ENCODE peak calls at places on chromosome 21, in six cellular contexts. One of them, this sample, is unnamed.

GRCh38 chr21:46393941-46394818 is 64.5 kb upstream of the DIP2A start:
- DNase-seq in RWPE2: no peak
- DNase-seq in tibial artery: no peak
- DNase-seq in Karpas-422: no peak
- DNase-seq in aorta: peak; percentile 50
- DNase-seq in right lobe of liver: peak; percentile 49
- DNase-seq in this sample: no peak

GRCh38 chr21:35579520-35580293 is 480.6 kb downstream of the SETD4 start:
- DNase-seq in Karpas-422: no peak
- DNase-seq in aorta: no peak
- DNase-seq in tibial artery: no peak
- DNase-seq in RWPE2: no peak
- DNase-seq in right lobe of liver: no peak
- DNase-seq in this sample: no peak

GRCh38 chr21:35291963-35292627 is 243.0 kb upstream of the RUNX1 start:
- DNase-seq in tibial artery: no peak
- DNase-seq in RWPE2: no peak
- DNase-seq in Karpas-422: no peak
- DNase-seq in right lobe of liver: no peak
- DNase-seq in aorta: no peak
- DNase-seq in this sample: no peak

GRCh38 chr21:31092867-31093266 is 54.6 kb upstream of the KRTAP19-8 start:
- DNase-seq in right lobe of liver: no peak
- DNase-seq in aorta: no peak
- DNase-seq in tibial artery: no peak
- DNase-seq in RWPE2: no peak
- DNase-seq in Karpas-422: no peak
- DNase-seq in this sample: no peak

GRCh38 chr21:32884062-32884461 is 112.5 kb upstream of the PAXBP1 start:
- DNase-seq in right lobe of liver: no peak
- DNase-seq in aorta: no peak
- DNase-seq in tibial artery: no peak
- DNase-seq in RWPE2: no peak
- DNase-seq in Karpas-422: no peak
- DNase-seq in this sample: no peak

GRCh38 chr21:38441153-38441552 is 57.1 kb downstream of the ERG start:
- DNase-seq in aorta: no peak
- DNase-seq in tibial artery: no peak
- DNase-seq in right lobe of liver: no peak
- DNase-seq in RWPE2: no peak
- DNase-seq in Karpas-422: no peak
- DNase-seq in this sample: no peak

GRCh38 chr21:46639489-46640386 is 4.3 kb downstream of the PRMT2 start:
- DNase-seq in right lobe of liver: no peak
- DNase-seq in RWPE2: no peak
- DNase-seq in tibial artery: no peak
- DNase-seq in Karpas-422: no peak
- DNase-seq in aorta: no peak
- DNase-seq in this sample: no peak

GRCh38 chr21:39852021-39852721 is 15.1 kb upstream of the PCP4 start:
- DNase-seq in RWPE2: no peak
- DNase-seq in tibial artery: no peak
- DNase-seq in Karpas-422: no peak
- DNase-seq in right lobe of liver: no peak
- DNase-seq in aorta: no peak
- DNase-seq in this sample: no peak

GRCh38 chr21:41302976-41303375 is 13.6 kb upstream of the FAM3B start:
- DNase-seq in aorta: no peak
- DNase-seq in RWPE2: no peak
- DNase-seq in right lobe of liver: no peak
- DNase-seq in tibial artery: no peak
- DNase-seq in Karpas-422: peak; percentile 58
- DNase-seq in this sample: no peak

GRCh38 chr21:33687634-33688033 is 45.3 kb downstream of the ITSN1 start:
- DNase-seq in RWPE2: no peak
- DNase-seq in aorta: no peak
- DNase-seq in Karpas-422: no peak
- DNase-seq in right lobe of liver: no peak
- DNase-seq in tibial artery: no peak
- DNase-seq in this sample: no peak

GRCh38 chr21:17512245-17513213 is at the start of gene CXADR:
- DNase-seq in tibial artery: no peak
- DNase-seq in aorta: peak; percentile 77
- DNase-seq in Karpas-422: no peak
- DNase-seq in RWPE2: peak; percentile 83
- DNase-seq in right lobe of liver: peak; percentile 93
- DNase-seq in this sample: peak; percentile 92

GRCh38 chr21:31580866-31581276 is 78.6 kb upstream of the SOD1 start:
- DNase-seq in tibial artery: peak; percentile 76
- DNase-seq in Karpas-422: peak; percentile 90
- DNase-seq in aorta: peak; percentile 85
- DNase-seq in RWPE2: no peak
- DNase-seq in right lobe of liver: peak; percentile 61
- DNase-seq in this sample: peak; percentile 72

GRCh38 chr21:31732891-31733520 is 1.1 kb upstream of the SCAF4 start:
- DNase-seq in Karpas-422: peak; percentile 79
- DNase-seq in RWPE2: no peak
- DNase-seq in right lobe of liver: peak; percentile 23
- DNase-seq in tibial artery: no peak
- DNase-seq in aorta: no peak
- DNase-seq in this sample: no peak

GRCh38 chr21:21921410-21922232 is 923.4 kb downstream of the NCAM2 start:
- DNase-seq in Karpas-422: peak; percentile 73
- DNase-seq in tibial artery: no peak
- DNase-seq in right lobe of liver: no peak
- DNase-seq in aorta: no peak
- DNase-seq in RWPE2: no peak
- DNase-seq in this sample: no peak

GRCh38 chr21:35603471-35603870 is 456.9 kb downstream of the SETD4 start:
- DNase-seq in tibial artery: no peak
- DNase-seq in Karpas-422: peak; percentile 40
- DNase-seq in right lobe of liver: no peak
- DNase-seq in aorta: no peak
- DNase-seq in RWPE2: no peak
- DNase-seq in this sample: no peak

GRCh38 chr21:36478207-36478701 is 1.7 kb downstream of the CLDN14 start:
- DNase-seq in RWPE2: no peak
- DNase-seq in aorta: no peak
- DNase-seq in right lobe of liver: no peak
- DNase-seq in tibial artery: no peak
- DNase-seq in Karpas-422: no peak
- DNase-seq in this sample: no peak

GRCh38 chr21:36516271-36516670 is 36.3 kb upstream of the CLDN14 start:
- DNase-seq in tibial artery: no peak
- DNase-seq in Karpas-422: peak; percentile 38
- DNase-seq in aorta: no peak
- DNase-seq in RWPE2: no peak
- DNase-seq in right lobe of liver: no peak
- DNase-seq in this sample: no peak

GRCh38 chr21:37130971-37131370 is 57.9 kb downstream of the TTC3 start:
- DNase-seq in RWPE2: no peak
- DNase-seq in aorta: no peak
- DNase-seq in tibial artery: no peak
- DNase-seq in right lobe of liver: no peak
- DNase-seq in Karpas-422: no peak
- DNase-seq in this sample: no peak

GRCh38 chr21:34800797-34801518 is 132.2 kb downstream of the CLIC6 start:
- DNase-seq in aorta: no peak
- DNase-seq in right lobe of liver: no peak
- DNase-seq in Karpas-422: no peak
- DNase-seq in tibial artery: no peak
- DNase-seq in RWPE2: no peak
- DNase-seq in this sample: no peak

GRCh38 chr21:38171723-38172344 is 85.0 kb upstream of the KCNJ15 start:
- DNase-seq in right lobe of liver: no peak
- DNase-seq in Karpas-422: no peak
- DNase-seq in aorta: no peak
- DNase-seq in tibial artery: no peak
- DNase-seq in RWPE2: no peak
- DNase-seq in this sample: no peak

GRCh38 chr21:32844653-32845443 is 73.3 kb upstream of the PAXBP1 start:
- DNase-seq in Karpas-422: no peak
- DNase-seq in aorta: no peak
- DNase-seq in tibial artery: no peak
- DNase-seq in RWPE2: no peak
- DNase-seq in right lobe of liver: no peak
- DNase-seq in this sample: no peak

GRCh38 chr21:32886339-32886738 is 114.8 kb upstream of the PAXBP1 start:
- DNase-seq in right lobe of liver: no peak
- DNase-seq in RWPE2: no peak
- DNase-seq in Karpas-422: no peak
- DNase-seq in aorta: no peak
- DNase-seq in tibial artery: no peak
- DNase-seq in this sample: no peak

GRCh38 chr21:32712043-32712442 is 15.8 kb downstream of the SYNJ1 start:
- DNase-seq in tibial artery: no peak
- DNase-seq in Karpas-422: peak; percentile 91
- DNase-seq in right lobe of liver: no peak
- DNase-seq in aorta: no peak
- DNase-seq in RWPE2: no peak
- DNase-seq in this sample: no peak

GRCh38 chr21:21714396-21714795 is 716.2 kb downstream of the NCAM2 start:
- DNase-seq in right lobe of liver: no peak
- DNase-seq in tibial artery: no peak
- DNase-seq in RWPE2: no peak
- DNase-seq in aorta: no peak
- DNase-seq in Karpas-422: no peak
- DNase-seq in this sample: no peak

GRCh38 chr21:32383812-32384211 is 9.0 kb downstream of the URB1 start:
- DNase-seq in RWPE2: no peak
- DNase-seq in Karpas-422: no peak
- DNase-seq in right lobe of liver: no peak
- DNase-seq in aorta: no peak
- DNase-seq in tibial artery: no peak
- DNase-seq in this sample: no peak

GRCh38 chr21:42878678-42878992 is 704 bp downstream of the WDR4 start:
- DNase-seq in Karpas-422: no peak
- DNase-seq in tibial artery: no peak
- DNase-seq in aorta: no peak
- DNase-seq in right lobe of liver: no peak
- DNase-seq in RWPE2: no peak
- DNase-seq in this sample: no peak
- H3K4me3 ChIP-seq in Karpas-422: peak overlapping the region; percentile 90
- H3K4me3 ChIP-seq in tibial artery: peak overlapping the region; percentile 64
- H3K4me3 ChIP-seq in aorta: peak overlapping the region; percentile 73
- H3K4me3 ChIP-seq in right lobe of liver: peak overlapping the region; percentile 100
- H3K4me3 ChIP-seq in RWPE2: peak overlapping the region; percentile 81
- H3K4me3 ChIP-seq in this sample: peak overlapping the region; percentile 100

GRCh38 chr21:44029460-44030087 is 17.5 kb downstream of the TRAPPC10 start:
- DNase-seq in RWPE2: no peak
- DNase-seq in tibial artery: no peak
- DNase-seq in right lobe of liver: no peak
- DNase-seq in aorta: no peak
- DNase-seq in Karpas-422: no peak
- DNase-seq in this sample: no peak

GRCh38 chr21:44027607-44028286 is 15.6 kb downstream of the TRAPPC10 start:
- DNase-seq in RWPE2: no peak
- DNase-seq in Karpas-422: no peak
- DNase-seq in aorta: no peak
- DNase-seq in tibial artery: no peak
- DNase-seq in right lobe of liver: no peak
- DNase-seq in this sample: no peak

GRCh38 chr21:44024895-44025353 is 12.8 kb downstream of the TRAPPC10 start:
- DNase-seq in RWPE2: no peak
- DNase-seq in right lobe of liver: no peak
- DNase-seq in aorta: peak; percentile 73
- DNase-seq in Karpas-422: no peak
- DNase-seq in tibial artery: peak; percentile 73
- DNase-seq in this sample: peak; percentile 68

GRCh38 chr21:44024257-44024656 is 12.1 kb downstream of the TRAPPC10 start:
- DNase-seq in Karpas-422: no peak
- DNase-seq in right lobe of liver: peak; percentile 2
- DNase-seq in RWPE2: no peak
- DNase-seq in aorta: no peak
- DNase-seq in tibial artery: no peak
- DNase-seq in this sample: no peak

GRCh38 chr21:44028287-44028659 is 16.2 kb downstream of the TRAPPC10 start:
- DNase-seq in aorta: no peak
- DNase-seq in tibial artery: no peak
- DNase-seq in Karpas-422: no peak
- DNase-seq in RWPE2: no peak
- DNase-seq in right lobe of liver: no peak
- DNase-seq in this sample: no peak
- H3K4me1 ChIP-seq in aorta: no peaks in the 10 kb centered on the region
- H3K4me1 ChIP-seq in tibial artery: peaks cover 20% of the 10 kb centered on the region
- H3K4me1 ChIP-seq in Karpas-422: no peaks in the 10 kb centered on the region
- H3K4me1 ChIP-seq in RWPE2: peaks cover 7% of the 10 kb centered on the region
- H3K4me1 ChIP-seq in right lobe of liver: peaks cover 5% of the 10 kb centered on the region
- H3K4me1 ChIP-seq in this sample: peaks cover 20% of the 10 kb centered on the region

DNA sequence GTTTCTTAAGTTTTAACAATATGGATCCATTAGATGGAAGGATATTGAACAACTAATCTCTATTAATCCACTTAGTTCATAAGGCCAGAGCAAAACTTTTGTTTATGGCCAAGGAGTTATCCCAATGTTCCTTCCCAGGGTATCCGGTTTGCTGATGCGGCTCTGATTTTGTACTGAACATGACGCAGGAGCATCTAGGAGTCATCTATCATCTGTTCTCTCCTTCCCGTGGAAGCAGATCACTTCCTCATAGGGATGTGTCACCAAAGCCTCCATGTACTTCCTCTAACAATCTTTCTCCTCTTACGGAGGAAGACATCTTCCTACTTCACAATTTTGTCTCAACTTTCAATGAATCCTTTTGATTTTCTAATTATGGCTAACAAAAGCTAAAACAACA is 206.6 kb downstream of the APP start:
- DNase-seq in tibial artery: no peak
- DNase-seq in Karpas-422: no peak
- DNase-seq in RWPE2: no peak
- DNase-seq in aorta: no peak
- DNase-seq in right lobe of liver: no peak
- DNase-seq in this sample: no peak
- H3K27ac ChIP-seq in tibial artery: no peak overlapping the region
- H3K27ac ChIP-seq in Karpas-422: no peak overlapping the region
- H3K27ac ChIP-seq in RWPE2: peak overlapping the region; percentile 68
- H3K27ac ChIP-seq in aorta: no peak overlapping the region
- H3K27ac ChIP-seq in right lobe of liver: no peak overlapping the region
- H3K27ac ChIP-seq in this sample: peak overlapping the region; percentile 72

GRCh38 chr21:44912158-44912473 is 8.6 kb downstream of the ITGB2 start:
- DNase-seq in tibial artery: no peak
- DNase-seq in RWPE2: no peak
- DNase-seq in aorta: no peak
- DNase-seq in right lobe of liver: peak; percentile 74
- DNase-seq in Karpas-422: no peak
- DNase-seq in this sample: no peak

GRCh38 chr21:44914176-44914874 is 6.4 kb downstream of the ITGB2 start:
- DNase-seq in RWPE2: no peak
- DNase-seq in right lobe of liver: peak; percentile 72
- DNase-seq in aorta: no peak
- DNase-seq in Karpas-422: peak; percentile 72
- DNase-seq in tibial artery: no peak
- DNase-seq in this sample: peak; percentile 78

GRCh38 chr21:44911384-44912157 is 9.1 kb downstream of the ITGB2 start:
- DNase-seq in Karpas-422: peak; percentile 83
- DNase-seq in tibial artery: peak; percentile 80
- DNase-seq in RWPE2: no peak
- DNase-seq in right lobe of liver: peak; percentile 82
- DNase-seq in aorta: peak; percentile 91
- DNase-seq in this sample: peak; percentile 87

GRCh38 chr21:44911066-44911383 is 9.7 kb downstream of the ITGB2 start:
- DNase-seq in RWPE2: no peak
- DNase-seq in right lobe of liver: no peak
- DNase-seq in aorta: no peak
- DNase-seq in Karpas-422: no peak
- DNase-seq in tibial artery: no peak
- DNase-seq in this sample: no peak

GRCh38 chr21:44913425-44914175 is 7.1 kb downstream of the ITGB2 start:
- DNase-seq in RWPE2: no peak
- DNase-seq in tibial artery: no peak
- DNase-seq in aorta: no peak
- DNase-seq in Karpas-422: no peak
- DNase-seq in right lobe of liver: peak; percentile 61
- DNase-seq in this sample: peak; percentile 40
- H3K4me3 ChIP-seq in RWPE2: no peak overlapping the region
- H3K4me3 ChIP-seq in tibial artery: no peak overlapping the region
- H3K4me3 ChIP-seq in aorta: no peak overlapping the region
- H3K4me3 ChIP-seq in Karpas-422: peak overlapping the region; percentile 45
- H3K4me3 ChIP-seq in right lobe of liver: no peak overlapping the region
- H3K4me3 ChIP-seq in this sample: peak overlapping the region; percentile 32

This sample was measured in lower lobe of right lung.